ENCODE peak calls at places on chromosome 11, in ten cellular contexts. X is RWPE1, U is mammary epithelial cell, Q is spleen, R is HFF-Myc, K is AG10803, B is brain microvascular endothelial cell, N is kidney, A is A673, Y is kidney epithelial cell. E is an unnamed sample.
A peak's percentile ranks its signal among the peaks of the same experiment; 100 is the strongest.

GRCh38 chr11:2085251-2086066 is 53.7 kb downstream of the IGF2 start:
- DNase-seq in A (no peak), Y (no peak), U (no peak), X (no peak), N (no peak), K (no peak), R (no peak), B (no peak), Q (peak; percentile 51), E (no peak)

GRCh38 chr11:97290444-97291041 is 900.7 kb downstream of the JRKL start:
- DNase-seq in A (peak; percentile 26), B (no peak), U (no peak), K (no peak), N (no peak), X (no peak), Q (no peak), R (no peak), Y (peak; percentile 28), E (no peak)

GRCh38 chr11:1120532-1121342 is 37.0 kb upstream of the MUC5AC start:
- DNase-seq in K (no peak), B (no peak), Y (no peak), A (no peak), Q (peak; percentile 69), X (no peak), U (no peak), N (peak; percentile 64), R (no peak), E (no peak)

GRCh38 chr11:47924184-47924671 is 56.1 kb upstream of the PTPRJ start:
- DNase-seq in K (peak; percentile 78), R (no peak), N (no peak), U (peak; percentile 59), A (no peak), X (peak; percentile 21), Q (peak; percentile 17), B (peak; percentile 65), Y (peak; percentile 61), E (peak; percentile 84)

GRCh38 chr11:77092382-77092781 is 10.3 kb upstream of the OMP start:
- DNase-seq in K (no peak), A (no peak), X (no peak), U (no peak), B (no peak), Y (no peak), N (peak; percentile 52), R (no peak), Q (peak; percentile 63), E (no peak)

GRCh38 chr11:8913961-8914660 is 3.1 kb downstream of the AKIP1 start:
- DNase-seq in K (no peak), B (peak; percentile 36), X (peak; percentile 42), N (no peak), A (peak; percentile 62), R (no peak), Y (no peak), Q (no peak), U (peak; percentile 39), E (peak; percentile 53)

GRCh38 chr11:13335319-13335718 is 57.7 kb downstream of the BMAL1 start:
- DNase-seq in X (peak; percentile 55), A (peak; percentile 75), Y (no peak), Q (no peak), K (peak; percentile 90), R (peak; percentile 52), U (peak; percentile 62), B (peak; percentile 82), N (no peak), E (peak; percentile 80)

GRCh38 chr11:11620966-11621880 is 582 bp downstream of the GALNT18 start:
- DNase-seq in R (no peak), Y (no peak), K (peak; percentile 5), N (peak; percentile 80), U (peak; percentile 58), A (peak; percentile 17), X (peak; percentile 14), B (no peak), Q (peak; percentile 82), E (peak; percentile 19)

GRCh38 chr11:87307101-87307500 is 269.4 kb downstream of the TMEM135 start:
- DNase-seq in K (no peak), X (no peak), N (no peak), U (no peak), B (no peak), R (no peak), Q (no peak), Y (no peak), A (no peak), E (peak; percentile 18)

GRCh38 chr11:80155412-80156017 is 714.7 kb upstream of the TENM4 start:
- DNase-seq in K (peak; percentile 25), X (peak; percentile 17), Q (no peak), N (no peak), R (no peak), U (peak; percentile 17), B (peak; percentile 40), Y (no peak), A (peak; percentile 76), E (peak; percentile 19)

GRCh38 chr11:124421043-124421442 is 3.6 kb downstream of the OR8B4 start:
- DNase-seq in A (no peak), N (no peak), B (no peak), X (no peak), Y (no peak), R (no peak), K (no peak), Q (no peak), U (no peak), E (no peak)

GRCh38 chr11:124409906-124410305 is 11.1 kb upstream of the OR8B3 start:
- DNase-seq in Y (no peak), R (no peak), Q (no peak), K (no peak), X (no peak), N (no peak), A (no peak), B (no peak), U (no peak), E (no peak)

GRCh38 chr11:124415356-124415923 is 9.2 kb downstream of the OR8B4 start:
- DNase-seq in B (peak; percentile 7), Q (no peak), U (no peak), K (peak; percentile 65), R (peak; percentile 2), A (peak; percentile 60), X (peak; percentile 23), N (no peak), Y (no peak), E (peak; percentile 74)
- TF ChIP-seq CTCF in B (peak; percentile 66), Q (peak; percentile 52), U (peak; percentile 47), K (peak; percentile 80), R (peak; percentile 39), A (peak; percentile 91), X (peak; percentile 67), N (peak; percentile 59), Y (peak; percentile 74), E (peak; percentile 71)

GRCh38 chr11:69890476-69890875 is 71.3 kb upstream of the FGF3 start:
- DNase-seq in B (no peak), X (no peak), U (no peak), Q (peak; percentile 69), A (no peak), K (no peak), N (peak; percentile 63), Y (no peak), R (no peak), E (no peak)

GRCh38 chr11:69891421-69892236 is 72.4 kb upstream of the FGF3 start:
- DNase-seq in U (no peak), A (no peak), X (no peak), N (peak; percentile 74), R (no peak), B (no peak), Q (no peak), K (no peak), Y (no peak), E (no peak)

GRCh38 chr11:69893631-69894030 is 74.4 kb upstream of the FGF3 start:
- DNase-seq in Y (no peak), Q (peak; percentile 46), N (peak; percentile 54), U (no peak), X (no peak), K (no peak), R (no peak), B (no peak), A (no peak), E (no peak)

GRCh38 chr11:69892986-69893555 is 73.9 kb upstream of the FGF3 start:
- DNase-seq in X (no peak), Y (no peak), R (no peak), A (no peak), K (no peak), Q (peak; percentile 59), N (peak; percentile 51), U (no peak), B (no peak), E (no peak)

DNA sequence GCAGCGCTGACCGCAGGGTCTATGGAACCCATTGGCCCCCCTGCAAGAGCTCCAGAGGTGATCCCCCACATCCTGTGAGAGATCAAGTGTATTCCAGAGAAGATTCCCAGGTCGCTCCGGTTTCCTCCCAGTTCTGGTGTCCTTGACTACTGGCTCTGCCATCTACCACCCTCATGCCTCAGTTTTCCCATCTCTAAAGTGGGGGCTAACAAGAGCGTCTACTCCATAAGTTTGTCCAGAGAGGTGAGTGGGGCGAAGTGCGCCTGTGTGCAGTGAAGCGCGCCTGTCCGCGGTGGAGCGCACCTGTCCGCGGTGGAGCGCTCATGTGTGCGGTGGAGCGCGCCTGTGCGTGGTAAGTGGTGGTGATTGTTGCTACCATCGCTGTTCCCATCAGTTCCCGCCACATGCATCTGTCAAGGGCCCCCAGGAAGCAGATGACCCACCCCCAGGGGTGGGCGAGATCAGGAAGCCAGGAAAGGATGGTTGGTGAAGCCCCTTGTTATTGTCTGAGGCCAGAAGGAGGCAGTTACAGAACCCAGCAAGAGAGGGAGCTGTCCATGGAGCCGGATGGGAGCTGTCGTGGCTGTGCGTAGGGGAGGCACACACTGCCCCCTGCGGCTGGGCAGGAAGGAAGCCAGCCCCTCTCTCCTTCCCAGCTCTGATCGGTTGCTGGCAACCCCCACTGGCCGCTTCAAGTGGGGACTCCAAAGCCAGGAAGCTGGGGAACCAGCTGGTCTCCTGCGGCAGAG is 73.2 kb upstream of the FGF3 start:
- DNase-seq in A (peak; percentile 55), B (no peak), Q (peak; percentile 47), R (no peak), N (peak; percentile 60), Y (no peak), X (no peak), U (no peak), K (no peak), E (no peak)
- TF ChIP-seq CTCF in A (peak; percentile 55), B (peak; percentile 47), Q (no peak), R (peak; percentile 17), N (no peak), Y (no peak), X (no peak), U (no peak), K (peak; percentile 14), E (no peak)

GRCh38 chr11:44112083-44112865 is 16.8 kb downstream of the EXT2 start:
- DNase-seq in N (no peak), U (peak; percentile 57), B (peak; percentile 46), Q (no peak), A (peak; percentile 86), Y (no peak), X (peak; percentile 24), K (peak; percentile 87), R (peak; percentile 37), E (peak; percentile 80)
- TF ChIP-seq CTCF in N (no peak), U (no peak), B (no peak), Q (no peak), A (no peak), Y (no peak), X (no peak), K (no peak), R (no peak), E (no peak)

DNA sequence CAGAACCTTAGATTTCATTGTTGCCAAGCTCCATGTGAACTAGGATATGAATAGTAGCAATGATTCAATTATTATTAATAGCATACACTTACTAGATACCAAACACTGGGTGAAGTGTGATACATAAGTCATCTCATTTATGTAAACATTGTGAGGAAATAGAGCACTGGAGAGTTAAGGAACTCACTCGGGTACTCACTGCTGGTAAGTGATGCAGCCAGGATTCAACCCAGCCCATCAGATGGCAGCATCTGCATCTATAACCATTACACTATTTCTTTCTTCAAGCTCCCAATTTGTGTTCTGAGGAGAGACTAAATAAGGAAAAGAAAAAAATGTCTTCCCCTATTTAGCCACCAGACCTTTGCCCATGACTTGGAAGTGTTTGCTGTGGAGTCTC is 10.2 kb upstream of the ALG8 start:
- DNase-seq in A (peak; percentile 25), N (no peak), K (peak; percentile 55), B (peak; percentile 72), U (peak; percentile 48), X (peak; percentile 39), R (no peak), Y (no peak), Q (no peak), E (peak; percentile 88)
- TF ChIP-seq CTCF in A (peak; percentile 25), N (no peak), K (peak; percentile 47), B (peak; percentile 56), U (no peak), X (no peak), R (peak; percentile 19), Y (no peak), Q (no peak), E (peak; percentile 40)

E was measured in cardiac fibroblast.